ENCODE peak calls at places on chromosomes 16 and 17, in eight cellular contexts. I is activated CD4-positive, alpha-beta T cell treated with anti-CD3 and anti-CD28 coated beads for 48 hours; M is endodermal cell; H is 8988T; K is NCI-H774; V is activated naive CD4-positive, alpha-beta T cell; L is NCI-H1105 treated with DMSO at 0.1 percent for 48 hours; J is H7. P is an unnamed sample.

GRCh38 chr16:50395763-50396710 is 27.2 kb upstream of the BRD7 start:
- DNase-seq in L (no peak), K (no peak), H (no peak), I (peak; percentile 22), M (no peak), J (no peak), V (no peak), P (no peak)

GRCh38 chr16:86964846-86965245 is 352.3 kb downstream of the C16orf95 start:
- DNase-seq in L (no peak), K (no peak), H (no peak), V (no peak), J (peak; percentile 72), I (no peak), M (no peak), P (no peak)

GRCh38 chr17:19424934-19425868 is 14.2 kb downstream of the RNF112 start:
- DNase-seq in J (no peak), I (no peak), L (no peak), V (no peak), M (no peak), H (no peak), K (no peak), P (no peak)

GRCh38 chr17:50317121-50317520 is 28.8 kb upstream of the XYLT2 start:
- DNase-seq in M (peak; percentile 24), L (no peak), J (no peak), V (no peak), I (no peak), K (no peak), H (no peak), P (no peak)

GRCh38 chr16:8847623-8848022 is 21.2 kb downstream of the CARHSP1 start:
- DNase-seq in H (no peak), I (no peak), M (no peak), L (no peak), V (no peak), K (no peak), J (peak; percentile 26), P (no peak)

GRCh38 chr16:35011-35775 is 18.2 kb downstream of the POLR3K start:
- DNase-seq in I (no peak), H (no peak), J (no peak), L (no peak), M (no peak), K (no peak), V (no peak), P (no peak)

GRCh38 chr17:69967910-69968411 is 107.1 kb upstream of the KCNJ16 start:
- DNase-seq in V (no peak), I (no peak), L (no peak), M (no peak), K (no peak), J (no peak), H (no peak), P (no peak)

GRCh38 chr17:76132574-76133338 is 8.3 kb downstream of the FOXJ1 start:
- DNase-seq in J (peak; percentile 91), H (peak; percentile 11), I (no peak), K (peak; percentile 89), M (peak; percentile 98), L (peak; percentile 94), V (no peak), P (peak; percentile 93)

GRCh38 chr17:41775394-41776226 is 10.9 kb downstream of the JUP start:
- DNase-seq in M (no peak), J (peak; percentile 84), L (no peak), K (no peak), H (no peak), I (no peak), V (no peak), P (no peak)

GRCh38 chr17:78980624-78980972 is 875 bp upstream of the LGALS3BP start:
- DNase-seq in J (no peak), V (no peak), I (no peak), L (no peak), K (no peak), M (no peak), H (no peak), P (no peak)

GRCh38 chr16:53629607-53630312 is 73.9 kb downstream of the RPGRIP1L start:
- DNase-seq in M (no peak), J (no peak), K (no peak), V (no peak), L (peak; percentile 48), H (no peak), I (no peak), P (no peak)

GRCh38 chr17:62703776-62704380 is 76.4 kb downstream of the MRC2 start:
- DNase-seq in V (peak; percentile 43), I (peak; percentile 73), M (peak; percentile 97), K (peak; percentile 72), H (no peak), L (peak; percentile 58), J (peak; percentile 93), P (peak; percentile 82)

GRCh38 chr16:11092788-11093577 is 148.6 kb downstream of the CLEC16A start:
- DNase-seq in V (no peak), H (no peak), M (no peak), K (no peak), I (no peak), L (no peak), J (no peak), P (no peak)

GRCh38 chr17:31803494-31804213 is 55.4 kb downstream of the COPRS start:
- DNase-seq in I (no peak), L (no peak), M (no peak), K (peak; percentile 72), J (no peak), V (no peak), H (no peak), P (no peak)

GRCh38 chr16:69566437-69567030 is 768 bp downstream of the NFAT5 start:
- DNase-seq in L (no peak), K (no peak), I (peak; percentile 39), H (peak; percentile 42), J (peak; percentile 83), M (peak; percentile 78), V (no peak), P (peak; percentile 19)

GRCh38 chr16:50195756-50196155 is 42.6 kb downstream of the TENT4B start:
- DNase-seq in L (no peak), H (no peak), K (no peak), I (no peak), J (no peak), M (no peak), V (no peak), P (no peak)

GRCh38 chr16:88634141-88634993 is 4.0 kb upstream of the IL17C start:
- DNase-seq in M (peak; percentile 92), K (no peak), L (no peak), H (no peak), J (peak; percentile 98), V (no peak), I (peak; percentile 53), P (no peak)

GRCh38 chr16:71526111-71526998 is at the start of gene CHST4:
- DNase-seq in K (no peak), L (no peak), H (peak; percentile 56), V (no peak), M (peak; percentile 96), I (peak; percentile 18), J (peak; percentile 69), P (no peak)

GRCh38 chr17:48513653-48514482 is 16.9 kb downstream of the HOXB1 start:
- DNase-seq in M (peak; percentile 73), J (no peak), I (no peak), H (no peak), L (no peak), V (no peak), K (no peak), P (no peak)

GRCh38 chr17:31388770-31389672 is 2.5 kb upstream of the RAB11FIP4 start:
- DNase-seq in J (peak; percentile 88), H (peak; percentile 78), V (peak; percentile 12), M (peak; percentile 89), K (no peak), L (peak; percentile 28), I (peak; percentile 59), P (no peak)

GRCh38 chr17:81509687-81510523 is 2.7 kb downstream of the ACTG1 start:
- DNase-seq in K (no peak), V (no peak), H (no peak), L (no peak), J (peak; percentile 34), M (peak; percentile 55), I (no peak), P (no peak)

GRCh38 chr16:21185659-21186325 is 25.6 kb downstream of the ZP2 start:
- DNase-seq in H (no peak), M (no peak), L (no peak), J (no peak), I (no peak), K (no peak), V (no peak), P (no peak)